ENCODE peak calls at places on chromosomes 11 and 22, in eight cellular contexts. X is mammary epithelial cell, K is fibroblast of lung, Z is astrocyte of the spinal cord, O is AG09309, C is progenitor cell of endocrine pancreas, N is HL-60, J is mucosa of descending colon. R is an unnamed sample.

GRCh38 chr11:130999992-131000770 is 83.9 kb upstream of the SNX19 start:
- DNase-seq in X (peak), K (peak), Z (peak), O (peak), C (no peak), N (no peak), J (no peak), R (peak)

GRCh38 chr11:68099474-68100405 is 21.4 kb downstream of the CHKA start:
- DNase-seq in X (no peak), K (peak), Z (peak), O (no peak), C (peak), N (no peak), J (peak), R (peak)

GRCh38 chr11:130859896-130860295 is 56.4 kb downstream of the SNX19 start:
- DNase-seq in X (no peak), K (no peak), Z (no peak), O (no peak), C (no peak), N (no peak), J (no peak), R (peak)

GRCh38 chr22:50272103-50272782 is 2.1 kb upstream of the MAPK11 start:
- DNase-seq in X (no peak), K (peak), Z (no peak), O (no peak), C (no peak), N (no peak), J (no peak), R (no peak)

GRCh38 chr11:131616456-131616855 is 246.0 kb downstream of the NTM start:
- DNase-seq in X (no peak), K (no peak), Z (no peak), O (no peak), C (no peak), N (no peak), J (no peak), R (no peak)

GRCh38 chr11:87878373-87878779 is 296.9 kb downstream of the RAB38 start:
- DNase-seq in X (peak), K (peak), Z (peak), O (peak), C (no peak), N (no peak), J (peak), R (peak)

GRCh38 chr11:114307524-114308203 is 11.5 kb downstream of the NNMT start:
- DNase-seq in X (peak), K (peak), Z (peak), O (peak), C (no peak), N (no peak), J (peak), R (peak)

GRCh38 chr11:43116071-43116470 is 195.7 kb upstream of the API5 start:
- DNase-seq in X (no peak), K (no peak), Z (no peak), O (no peak), C (no peak), N (no peak), J (no peak), R (no peak)

GRCh38 chr22:47071078-47071811 is 308.8 kb downstream of the TBC1D22A start:
- DNase-seq in X (no peak), K (peak), Z (no peak), O (no peak), C (no peak), N (no peak), J (no peak), R (no peak)

GRCh38 chr22:31177420-31178162 is 17.6 kb downstream of the RNF185 start:
- DNase-seq in X (peak), K (peak), Z (peak), O (peak), C (no peak), N (no peak), J (no peak), R (peak)
- TF ChIP-seq CTCF in X (peak), K (no peak), Z (no peak), O (peak), C (no peak), N (no peak), J (no peak), R (peak)

DNA sequence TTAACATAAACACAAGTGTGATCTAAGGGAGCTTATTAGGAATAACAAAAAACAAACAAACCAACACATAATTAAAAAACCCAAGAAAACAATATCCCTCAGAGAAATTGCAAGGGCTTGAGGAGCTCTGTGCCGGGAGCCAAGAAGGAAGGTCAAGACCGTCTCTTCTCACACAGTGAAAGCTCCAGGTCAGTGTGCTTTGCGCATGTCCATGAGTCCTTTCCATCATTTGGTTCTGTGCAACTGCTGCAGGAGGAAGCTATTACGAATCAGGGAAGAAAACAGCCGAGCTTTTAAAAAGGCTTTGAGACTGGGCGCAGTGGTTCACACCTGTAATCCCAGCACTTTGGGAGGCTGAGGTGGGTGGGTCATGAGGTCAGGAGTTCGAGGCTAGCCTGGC is 4.6 kb downstream of the KRTAP5-8 start:
- DNase-seq in X (no peak), K (no peak), Z (no peak), O (no peak), C (no peak), N (no peak), J (no peak), R (no peak)
- TF ChIP-seq CTCF in X (no peak), K (no peak), Z (no peak), O (no peak), C (no peak), N (no peak), J (no peak), R (no peak)

GRCh38 chr22:21449531-21450319 is 17.5 kb upstream of the TMEM191C start:
- DNase-seq in X (no peak), K (no peak), Z (no peak), O (no peak), C (no peak), N (no peak), J (no peak), R (no peak)

GRCh38 chr22:21450858-21451331 is 16.3 kb upstream of the TMEM191C start:
- DNase-seq in X (no peak), K (no peak), Z (no peak), O (no peak), C (no peak), N (no peak), J (no peak), R (no peak)

GRCh38 chr22:21448627-21449416 is 18.4 kb upstream of the TMEM191C start:
- DNase-seq in X (no peak), K (no peak), Z (no peak), O (no peak), C (no peak), N (no peak), J (no peak), R (no peak)

GRCh38 chr22:21451545-21452520 is 15.4 kb upstream of the TMEM191C start:
- DNase-seq in X (no peak), K (no peak), Z (no peak), O (no peak), C (no peak), N (no peak), J (no peak), R (no peak)

DNA sequence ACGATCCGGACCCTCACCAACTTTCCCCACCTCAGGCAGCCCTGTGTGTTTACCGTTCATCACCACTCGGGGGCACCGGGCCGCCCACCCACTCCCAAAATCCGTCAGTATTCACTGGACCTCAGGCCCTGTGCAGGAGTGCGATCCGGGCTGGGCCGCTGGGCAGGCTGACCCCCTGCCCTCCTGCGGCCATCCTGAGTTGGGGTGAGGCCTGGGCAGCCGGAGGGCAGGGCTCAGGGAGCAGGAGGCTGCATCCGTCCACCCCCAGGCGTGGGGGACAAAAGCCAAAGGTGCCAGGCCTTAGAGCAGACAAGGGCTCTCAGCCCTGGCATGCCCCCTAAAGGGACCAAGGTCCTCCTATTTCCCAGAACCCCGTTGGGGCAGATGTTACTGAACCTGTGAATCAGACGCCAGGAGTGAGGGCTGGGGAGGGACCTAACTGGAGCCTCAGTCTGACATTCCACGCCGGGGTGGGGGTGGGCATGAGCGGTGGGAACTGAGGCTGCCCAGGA is 16.8 kb upstream of the TMEM191C start:
- DNase-seq in X (no peak), K (no peak), Z (no peak), O (no peak), C (no peak), N (no peak), J (no peak), R (no peak)
- TF ChIP-seq CTCF in X (no peak), K (no peak), Z (no peak), O (no peak), C (peak), N (no peak), J (no peak), R (peak)

GRCh38 chr11:12180257-12181205 is 70.1 kb downstream of the MICAL2 start:
- DNase-seq in X (no peak), K (peak), Z (no peak), O (no peak), C (no peak), N (no peak), J (no peak), R (no peak)

GRCh38 chr11:12184696-12185095 is 74.3 kb downstream of the MICAL2 start:
- DNase-seq in X (no peak), K (peak), Z (peak), O (no peak), C (no peak), N (no peak), J (no peak), R (no peak)

GRCh38 chr11:12183827-12184620 is 73.6 kb downstream of the MICAL2 start:
- DNase-seq in X (no peak), K (no peak), Z (no peak), O (no peak), C (no peak), N (no peak), J (no peak), R (no peak)

GRCh38 chr11:12185106-12185690 is 74.8 kb downstream of the MICAL2 start:
- DNase-seq in X (no peak), K (no peak), Z (no peak), O (no peak), C (no peak), N (no peak), J (no peak), R (no peak)

GRCh38 chr11:12182650-12183511 is 72.5 kb downstream of the MICAL2 start:
- DNase-seq in X (peak), K (peak), Z (peak), O (peak), C (no peak), N (no peak), J (no peak), R (peak)
- TF ChIP-seq CTCF in X (no peak), K (no peak), Z (no peak), O (no peak), C (no peak), N (no peak), J (no peak), R (no peak)

GRCh38 chr22:43922123-43922522 is 1.5 kb upstream of the PNPLA3 start:
- DNase-seq in X (no peak), K (no peak), Z (no peak), O (no peak), C (no peak), N (no peak), J (no peak), R (no peak)
- TF ChIP-seq CTCF in X (no peak), K (no peak), Z (peak), O (no peak), C (no peak), N (no peak), J (no peak), R (no peak)

DNA sequence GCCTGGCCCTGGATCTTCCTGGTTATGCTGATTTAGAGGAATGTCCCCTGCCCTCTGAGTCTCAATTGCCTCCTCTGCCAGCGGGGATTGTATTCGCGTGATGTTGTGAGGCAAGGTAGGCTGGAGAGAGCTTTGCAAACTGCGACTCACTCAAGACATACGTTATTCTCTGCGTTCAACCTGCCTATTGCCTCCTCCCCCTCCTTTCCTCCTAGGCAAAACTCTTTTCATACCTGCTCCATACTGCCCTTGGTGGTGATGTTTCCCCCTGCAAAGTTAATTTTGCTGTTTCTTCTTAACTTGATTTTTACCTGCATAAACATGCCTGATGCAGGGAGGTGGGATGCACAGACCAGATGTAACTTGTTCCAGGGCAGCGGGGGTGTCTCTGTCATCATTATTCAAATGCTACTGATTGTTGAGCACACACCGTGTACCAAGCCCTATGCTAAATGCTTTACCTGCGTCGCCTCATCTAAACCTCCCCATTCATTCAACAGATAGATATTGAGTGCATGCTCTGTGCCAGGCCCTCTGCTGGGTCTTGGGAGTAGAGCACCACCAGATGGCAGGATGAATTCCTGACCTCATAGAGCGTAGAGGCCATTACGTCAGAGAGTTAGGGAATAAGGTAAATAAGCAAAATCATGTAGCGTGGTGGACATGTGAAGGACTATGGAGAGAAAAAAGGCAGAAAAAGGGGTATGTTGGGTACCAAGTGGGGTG is 29.0 kb downstream of the SGSM1 start:
- DNase-seq in X (peak), K (no peak), Z (no peak), O (no peak), C (no peak), N (no peak), J (peak), R (no peak)
- TF ChIP-seq CTCF in X (peak), K (peak), Z (peak), O (peak), C (peak), N (no peak), J (no peak), R (peak)

DNA sequence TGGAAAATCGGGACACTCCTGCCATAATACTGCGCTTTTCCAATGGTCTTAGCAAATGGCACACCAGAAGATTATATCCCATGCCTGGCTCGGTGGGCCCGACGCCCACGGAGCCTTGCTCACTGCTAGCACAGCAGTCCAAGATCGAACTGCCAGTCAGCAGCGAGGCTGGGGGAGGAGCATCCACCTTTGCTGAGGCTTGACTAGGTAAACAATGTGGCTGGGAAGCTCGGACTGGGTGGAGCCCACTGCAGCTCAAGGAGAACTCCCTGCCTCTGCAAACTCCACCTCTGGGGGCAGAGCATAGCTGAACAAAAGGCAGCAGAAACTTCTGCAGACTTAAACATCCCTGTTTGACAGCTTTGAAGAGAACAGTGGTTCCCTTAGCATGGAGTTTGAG is 15.6 kb downstream of the PTH start:
- DNase-seq in X (no peak), K (no peak), Z (no peak), O (no peak), C (no peak), N (no peak), J (peak), R (no peak)
- TF ChIP-seq CTCF in X (no peak), K (no peak), Z (no peak), O (no peak), C (no peak), N (no peak), J (no peak), R (no peak)

GRCh38 chr11:32561835-32562234 is 21.8 kb upstream of the EIF3M start:
- DNase-seq in X (no peak), K (no peak), Z (no peak), O (no peak), C (no peak), N (no peak), J (peak), R (no peak)
- TF ChIP-seq CTCF in X (no peak), K (no peak), Z (no peak), O (no peak), C (no peak), N (no peak), J (no peak), R (no peak)

R was measured in fibroblast of the aortic adventitia.